ENCODE peak calls at places on chromosomes 12 and 14, in eight cellular contexts. W is heart left ventricle, I is neural progenitor cell, J is HFF-Myc, D is prostate gland, U is IMR-90, T is choroid plexus epithelial cell, Z is GM10248. S is an unnamed sample.

GRCh38 chr12:32170437-32170998 is 63.9 kb downstream of the BICD1 start:
- DNase-seq in I (no peak), J (no peak), Z (no peak), D (no peak), U (no peak), T (no peak), W (no peak), S (no peak)

GRCh38 chr12:128607606-128608005 is 216.2 kb downstream of the SLC15A4 start:
- DNase-seq in W (no peak), Z (no peak), T (no peak), U (no peak), J (no peak), D (no peak), I (no peak), S (no peak)

GRCh38 chr12:15684896-15685658 is 104.1 kb downstream of the EPS8 start:
- DNase-seq in D (no peak), T (no peak), J (no peak), I (no peak), W (no peak), U (no peak), Z (no peak), S (no peak)

GRCh38 chr12:47408171-47408871 is 297.5 kb downstream of the RPAP3 start:
- DNase-seq in J (no peak), I (peak), T (no peak), U (no peak), D (no peak), Z (peak), W (no peak), S (peak)

GRCh38 chr12:25386823-25387134 is 136.1 kb upstream of the KRAS start:
- DNase-seq in I (no peak), T (no peak), W (no peak), J (no peak), D (peak), U (no peak), Z (no peak), S (no peak)

GRCh38 chr12:117042171-117042809 is 56.9 kb downstream of the TESC start:
- DNase-seq in I (no peak), U (peak), J (no peak), W (peak), D (no peak), Z (no peak), T (no peak), S (no peak)

GRCh38 chr12:108839890-108840230 is 17.5 kb downstream of the SSH1 start:
- DNase-seq in D (no peak), Z (no peak), W (no peak), U (no peak), T (no peak), I (no peak), J (no peak), S (no peak)

GRCh38 chr12:124904306-124905098 is 9.9 kb downstream of the UBC start:
- DNase-seq in D (peak), J (no peak), U (peak), Z (no peak), W (peak), I (peak), T (peak), S (no peak)

GRCh38 chr12:57462307-57463253 is 3.0 kb downstream of the GLI1 start:
- DNase-seq in D (peak), J (peak), U (peak), W (peak), Z (peak), I (peak), T (peak), S (peak)

GRCh38 chr14:24095196-24096068 is 1.3 kb downstream of the PCK2 start:
- DNase-seq in W (peak), J (peak), D (no peak), T (peak), U (peak), I (peak), Z (peak), S (peak)

GRCh38 chr12:87809916-87810315 is 219.3 kb downstream of the C12orf50 start:
- DNase-seq in T (peak), Z (no peak), D (no peak), U (peak), I (no peak), J (no peak), W (no peak), S (no peak)

GRCh38 chr14:81519200-81519998 is 14.3 kb downstream of the SEL1L start:
- DNase-seq in T (peak), I (no peak), Z (peak), J (no peak), D (no peak), U (no peak), W (no peak), S (no peak)

GRCh38 chr14:63388766-63389431 is 70.2 kb upstream of the GPHB5 start:
- DNase-seq in I (peak), D (peak), T (peak), U (peak), W (peak), Z (peak), J (peak), S (peak)

GRCh38 chr12:39905152-39905551 is 200.7 kb downstream of the SLC2A13 start:
- DNase-seq in J (peak), U (peak), D (peak), I (no peak), W (peak), T (peak), Z (no peak), S (no peak)

GRCh38 chr14:20468773-20469241 is 399 bp upstream of the PNP start:
- DNase-seq in D (no peak), J (no peak), T (no peak), W (no peak), U (no peak), I (peak), Z (peak), S (no peak)

GRCh38 chr14:37595809-37596595 is 573 bp downstream of the TTC6 start:
- DNase-seq in U (peak), Z (no peak), I (peak), T (no peak), J (no peak), W (no peak), D (peak), S (peak)

GRCh38 chr14:94388027-94388895 is at the start of gene SERPINA1:
- DNase-seq in I (no peak), Z (no peak), T (no peak), W (no peak), U (peak), J (no peak), D (no peak), S (no peak)

GRCh38 chr14:34356267-34356660 is 105.8 kb downstream of the SPTSSA start:
- DNase-seq in Z (no peak), I (no peak), W (no peak), U (peak), J (no peak), D (no peak), T (peak), S (no peak)

GRCh38 chr12:13534242-13534641 is 337.7 kb downstream of the EMP1 start:
- DNase-seq in U (no peak), W (no peak), T (no peak), I (peak), Z (no peak), D (no peak), J (no peak), S (no peak)

GRCh38 chr12:50257226-50258166 is 25.8 kb downstream of the LIMA1 start:
- DNase-seq in W (no peak), I (no peak), U (peak), J (no peak), Z (no peak), D (peak), T (peak), S (no peak)

GRCh38 chr12:56007892-56008471 is 10.9 kb downstream of the SUOX start:
- DNase-seq in J (no peak), Z (no peak), U (no peak), I (no peak), D (peak), W (no peak), T (peak), S (no peak)

GRCh38 chr14:51094282-51094821 is 553 bp downstream of the TRIM9 start:
- DNase-seq in I (peak), Z (peak), D (no peak), T (no peak), W (peak), U (no peak), J (no peak), S (peak)

GRCh38 chr12:62656576-62657362 is 190.1 kb downstream of the MON2 start:
- DNase-seq in I (peak), U (no peak), J (no peak), T (no peak), D (no peak), W (no peak), Z (no peak), S (no peak)

GRCh38 chr14:59055439-59056045 is 132.9 kb upstream of the DAAM1 start:
- DNase-seq in U (peak), J (peak), W (no peak), T (peak), Z (peak), D (peak), I (peak), S (peak)

GRCh38 chr14:97381309-97381708 is 584.1 kb downstream of the VRK1 start:
- DNase-seq in D (no peak), U (no peak), I (no peak), J (no peak), T (no peak), W (no peak), Z (no peak), S (peak)

GRCh38 chr14:95040723-95041476 is 116.4 kb downstream of the DICER1 start:
- DNase-seq in U (peak), I (no peak), T (no peak), J (no peak), W (no peak), Z (no peak), D (no peak), S (no peak)

GRCh38 chr12:34602213-34602940 is 580.1 kb downstream of the ALG10 start:
- DNase-seq in D (no peak), J (no peak), I (no peak), U (no peak), W (no peak), Z (peak), T (no peak), S (no peak)

GRCh38 chr12:128619263-128619662 is 204.5 kb downstream of the SLC15A4 start:
- DNase-seq in D (no peak), U (no peak), W (no peak), J (no peak), T (no peak), Z (no peak), I (no peak), S (no peak)

GRCh38 chr14:22177870-22178269 is 411.2 kb downstream of the DAD1 start:
- DNase-seq in D (no peak), Z (no peak), U (peak), I (no peak), T (peak), J (no peak), W (no peak), S (no peak)

GRCh38 chr12:110224379-110225304 is 56.4 kb upstream of the ATP2A2 start:
- DNase-seq in T (peak), D (peak), Z (no peak), W (no peak), I (no peak), J (peak), U (peak), S (no peak)

GRCh38 chr12:125015680-125016310 is 22.4 kb downstream of the BRI3BP start:
- DNase-seq in Z (no peak), U (no peak), I (no peak), D (no peak), T (no peak), W (no peak), J (no peak), S (no peak)

GRCh38 chr12:22043943-22044342 is 2.1 kb upstream of the CMAS start:
- DNase-seq in J (no peak), W (no peak), Z (no peak), U (no peak), I (no peak), D (no peak), T (no peak), S (no peak)

GRCh38 chr12:22048351-22049041 is 2.5 kb downstream of the CMAS start:
- DNase-seq in T (no peak), U (no peak), J (no peak), Z (no peak), I (peak), W (no peak), D (no peak), S (no peak)

GRCh38 chr12:22046968-22047390 is 961 bp downstream of the CMAS start:
- DNase-seq in Z (no peak), I (no peak), U (peak), T (peak), W (no peak), J (no peak), D (no peak), S (no peak)

GRCh38 chr12:22047495-22047894 is 1.5 kb downstream of the CMAS start:
- DNase-seq in J (no peak), W (no peak), I (no peak), T (no peak), U (no peak), Z (no peak), D (no peak), S (no peak)

GRCh38 chr12:22046090-22046967 is at the start of gene CMAS:
- DNase-seq in W (peak), Z (peak), D (peak), U (peak), T (peak), J (no peak), I (peak), S (peak)
- TF ChIP-seq CTCF in W (no peak), Z (no peak), D (no peak), U (no peak), T (no peak), J (no peak), I (no peak), S (no peak)

DNA sequence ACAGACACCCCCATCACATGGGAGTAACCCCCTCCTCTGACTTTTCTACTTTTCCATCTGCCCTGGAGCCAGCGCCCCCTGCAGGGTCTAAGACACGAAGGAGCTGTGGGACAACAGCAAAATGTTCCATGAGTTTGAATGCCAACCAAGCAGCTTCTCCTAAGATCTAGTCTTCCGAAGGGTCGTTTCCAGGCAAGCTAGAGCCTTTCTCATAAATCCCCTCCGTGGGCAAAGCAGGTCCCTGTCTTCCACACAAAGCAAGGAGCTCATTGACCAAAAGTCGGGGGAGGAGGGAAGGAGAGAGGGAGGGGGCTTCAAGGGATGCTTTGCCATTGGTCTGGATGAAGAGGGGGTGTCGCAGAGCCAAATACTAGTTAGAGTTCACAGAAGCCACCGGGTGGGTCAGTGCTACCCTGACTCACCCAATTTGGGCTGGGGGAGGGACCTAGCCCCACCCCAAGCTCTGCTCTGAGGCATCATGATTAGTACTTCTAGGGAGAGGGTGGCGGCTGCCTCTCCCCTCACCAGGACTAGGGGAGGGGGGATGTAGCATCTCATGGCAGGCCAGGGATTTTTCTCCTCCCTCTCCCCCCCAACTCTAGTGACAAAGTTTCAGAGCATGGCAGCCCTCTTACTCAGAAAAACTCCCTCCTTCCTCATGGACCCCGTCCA is 1.6 kb downstream of the MSI1 start:
- DNase-seq in U (no peak), J (no peak), W (no peak), Z (no peak), T (peak), I (peak), D (no peak), S (peak)
- TF ChIP-seq CTCF in U (peak), J (peak), W (no peak), Z (peak), T (peak), I (peak), D (peak), S (peak)

DNA sequence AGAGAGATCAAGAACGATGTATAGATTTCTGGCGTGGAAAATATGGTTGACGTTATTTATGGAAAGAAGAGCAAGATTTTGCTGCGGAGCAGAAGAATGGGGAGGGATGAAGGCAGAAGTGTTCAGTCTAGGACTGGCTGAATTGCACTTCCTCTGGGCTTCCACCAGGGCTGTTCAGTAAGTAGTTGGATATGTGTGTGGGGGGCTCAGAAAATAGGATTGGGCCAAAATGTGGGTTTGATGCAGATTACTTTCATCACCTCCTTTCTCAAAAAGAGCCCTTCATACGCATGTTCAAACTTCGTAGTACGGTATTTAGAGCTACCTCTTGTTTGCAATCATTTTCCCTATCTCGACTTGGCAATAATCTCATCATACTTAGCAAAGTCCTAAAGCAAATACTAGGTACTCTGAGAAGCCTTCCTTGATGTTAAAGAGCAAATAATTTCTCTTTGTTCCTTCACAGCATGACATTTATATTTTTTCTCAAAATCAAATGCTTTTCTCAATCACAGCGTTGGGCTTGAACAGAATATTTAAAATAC is 349.4 kb downstream of the NELL2 start:
- DNase-seq in T (no peak), J (no peak), U (no peak), D (no peak), I (no peak), Z (no peak), W (no peak), S (no peak)
- TF ChIP-seq CTCF in T (no peak), J (no peak), U (no peak), D (no peak), I (peak), Z (no peak), W (no peak), S (no peak)

GRCh38 chr12:58963844-58964243 is 43.5 kb upstream of the LRIG3 start:
- DNase-seq in D (no peak), Z (no peak), I (no peak), U (no peak), J (no peak), W (no peak), T (no peak), S (no peak)

GRCh38 chr12:58961906-58962305 is 41.6 kb upstream of the LRIG3 start:
- DNase-seq in D (no peak), J (no peak), U (peak), I (no peak), W (no peak), Z (no peak), T (peak), S (no peak)

GRCh38 chr12:58959639-58960300 is 39.5 kb upstream of the LRIG3 start:
- DNase-seq in U (peak), T (no peak), Z (no peak), W (no peak), J (no peak), I (no peak), D (no peak), S (no peak)

GRCh38 chr12:58957298-58957697 is 37.0 kb upstream of the LRIG3 start:
- DNase-seq in Z (no peak), D (no peak), W (no peak), J (no peak), U (no peak), T (no peak), I (no peak), S (no peak)

GRCh38 chr12:58961166-58961565 is 40.9 kb upstream of the LRIG3 start:
- DNase-seq in U (peak), I (peak), D (no peak), W (no peak), Z (no peak), T (peak), J (no peak), S (no peak)
- TF ChIP-seq CTCF in U (no peak), I (no peak), D (no peak), W (no peak), Z (no peak), T (no peak), J (no peak), S (no peak)

DNA sequence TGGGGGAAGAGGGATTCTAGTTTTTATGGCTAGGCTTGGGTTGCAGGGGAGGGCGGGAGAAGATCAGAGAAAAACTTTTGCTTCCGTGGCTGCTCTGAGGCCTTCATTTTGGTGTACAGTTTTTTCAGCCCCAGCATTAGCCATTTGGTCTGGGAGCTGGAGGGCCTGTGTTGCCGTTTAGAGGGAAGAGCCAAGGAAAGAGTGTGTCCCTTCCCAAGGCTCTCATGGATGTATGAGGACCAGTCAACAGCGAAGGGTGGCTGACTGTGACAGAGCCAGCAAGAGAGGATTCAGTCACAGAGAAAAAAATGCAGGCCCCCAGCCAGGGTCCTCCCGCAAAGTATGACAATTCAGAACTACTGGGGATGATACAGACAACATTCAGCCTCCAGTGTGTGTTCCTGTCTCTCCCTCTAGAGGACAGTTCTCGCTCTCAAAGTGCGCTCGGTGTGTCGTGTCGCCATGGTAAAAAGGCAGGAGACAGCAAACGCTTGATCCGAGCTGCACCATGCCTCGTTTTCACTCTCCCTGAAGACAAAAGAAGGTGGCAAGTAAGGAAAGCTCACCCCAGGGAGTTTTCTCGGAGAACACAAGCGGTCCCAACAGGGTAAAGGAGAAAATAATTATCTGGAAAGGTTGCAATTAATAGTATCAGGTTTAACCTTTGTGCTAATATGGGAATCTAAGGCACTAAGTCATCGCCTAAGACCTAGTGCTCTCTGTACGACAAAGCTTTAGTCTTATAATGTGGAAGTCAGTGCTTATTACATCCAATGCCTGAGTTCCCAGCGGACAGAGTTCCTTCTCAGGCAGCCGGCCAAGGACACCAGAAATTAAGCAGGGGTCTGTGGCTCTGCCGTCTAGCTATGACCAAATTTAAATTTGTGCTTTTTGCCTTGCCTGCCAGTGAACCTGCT is 157.3 kb upstream of the PLXNC1 start:
- DNase-seq in T (peak), W (peak), U (peak), J (no peak), D (no peak), Z (no peak), I (peak), S (no peak)
- TF ChIP-seq CTCF in T (peak), W (peak), U (peak), J (peak), D (peak), Z (no peak), I (peak), S (no peak)

S was measured in activated CD8-positive, alpha-beta T cell treated with anti-CD3 and anti-CD28 coated beads for 36 hours.